ENCODE peak calls at places on chromosomes 11 and 22, in four cellular contexts. C is A549, T is IMR-90, W is HCT116. H is an unnamed sample.
A peak's percentile ranks its signal among the peaks of the same experiment; 100 is the strongest.

GRCh38 chr22:37842015-37842793 is 1.9 kb downstream of the ANKRD54 start:
- DNase-seq in W (no peak), T (no peak), C (no peak), H (no peak)

GRCh38 chr22:42918500-42918899 is 61.4 kb upstream of the ARFGAP3 start:
- DNase-seq in T (no peak), C (no peak), W (no peak), H (no peak)

GRCh38 chr11:34052036-34052607 is 591 bp downstream of the CAPRIN1 start:
- DNase-seq in C (peak; percentile 86), T (peak; percentile 84), W (peak; percentile 64), H (no peak)

GRCh38 chr11:17076517-17077239 is 789 bp downstream of the RPS13 start:
- DNase-seq in C (no peak), W (no peak), T (peak; percentile 2), H (no peak)

GRCh38 chr11:103091441-103091809 is 535 bp downstream of the DCUN1D5 start:
- DNase-seq in T (peak; percentile 41), W (no peak), C (peak; percentile 11), H (no peak)

GRCh38 chr11:33264926-33265325 is 7.7 kb downstream of the HIPK3 start:
- DNase-seq in C (no peak), T (no peak), W (no peak), H (no peak)

GRCh38 chr22:27094633-27095308 is 437.4 kb downstream of the MIAT start:
- DNase-seq in W (no peak), C (no peak), T (peak; percentile 51), H (no peak)

GRCh38 chr11:129813216-129813791 is 2.3 kb upstream of the TMEM45B start:
- DNase-seq in T (no peak), C (no peak), W (no peak), H (no peak)

GRCh38 chr11:102974552-102975280 is 19.2 kb upstream of the MMP13 start:
- DNase-seq in C (no peak), W (no peak), T (peak; percentile 84), H (no peak)

GRCh38 chr22:49660794-49661781 is 166.6 kb downstream of the BRD1 start:
- DNase-seq in W (no peak), T (no peak), C (no peak), H (no peak)

GRCh38 chr11:5618807-5619206 is 6.0 kb upstream of the TRIM34 start:
- DNase-seq in T (peak; percentile 97), C (no peak), W (no peak), H (no peak)

GRCh38 chr11:64826062-64826461 is 15.7 kb upstream of the MEN1 start:
- DNase-seq in T (no peak), W (no peak), C (no peak), H (no peak)

GRCh38 chr11:35162795-35163194 is 23.8 kb downstream of the CD44 start:
- DNase-seq in W (no peak), T (peak; percentile 47), C (no peak), H (no peak)

DNA sequence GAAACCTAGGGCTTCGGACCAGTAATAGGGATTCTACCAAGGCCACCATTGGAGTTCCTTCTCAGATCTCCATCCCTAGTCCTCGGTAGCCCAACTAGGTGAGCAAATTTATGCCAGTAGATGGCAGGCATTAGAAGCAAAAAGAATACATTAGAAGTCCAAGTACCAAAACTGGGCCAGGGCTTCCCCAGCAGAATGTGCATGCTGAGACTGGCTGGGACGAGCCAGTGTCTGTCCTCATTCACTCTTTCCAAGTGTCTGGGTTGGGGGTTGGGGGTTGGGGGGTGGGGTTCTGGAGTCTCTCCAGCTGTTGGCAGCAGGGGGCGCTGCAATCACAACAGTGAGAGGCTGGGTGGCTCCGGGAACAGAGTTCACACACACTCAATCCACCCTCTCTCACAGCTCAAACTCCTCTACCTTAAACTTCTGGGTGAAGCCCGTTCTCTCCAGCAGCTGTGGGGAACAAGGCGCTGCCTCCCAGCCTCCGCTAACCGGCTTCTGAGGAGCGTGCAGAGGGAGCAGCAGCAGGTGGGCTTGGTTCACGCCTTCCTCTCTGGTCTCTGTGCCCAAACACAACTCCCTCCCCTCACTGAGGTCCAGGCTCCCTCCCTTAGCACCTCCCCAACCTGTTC is 57.5 kb downstream of the BTG4 start:
- DNase-seq in T (peak; percentile 73), C (peak; percentile 59), W (no peak), H (no peak)
- TF ChIP-seq CEBPB in T (no peak), C (no peak), W (no peak), H (no peak)

DNA sequence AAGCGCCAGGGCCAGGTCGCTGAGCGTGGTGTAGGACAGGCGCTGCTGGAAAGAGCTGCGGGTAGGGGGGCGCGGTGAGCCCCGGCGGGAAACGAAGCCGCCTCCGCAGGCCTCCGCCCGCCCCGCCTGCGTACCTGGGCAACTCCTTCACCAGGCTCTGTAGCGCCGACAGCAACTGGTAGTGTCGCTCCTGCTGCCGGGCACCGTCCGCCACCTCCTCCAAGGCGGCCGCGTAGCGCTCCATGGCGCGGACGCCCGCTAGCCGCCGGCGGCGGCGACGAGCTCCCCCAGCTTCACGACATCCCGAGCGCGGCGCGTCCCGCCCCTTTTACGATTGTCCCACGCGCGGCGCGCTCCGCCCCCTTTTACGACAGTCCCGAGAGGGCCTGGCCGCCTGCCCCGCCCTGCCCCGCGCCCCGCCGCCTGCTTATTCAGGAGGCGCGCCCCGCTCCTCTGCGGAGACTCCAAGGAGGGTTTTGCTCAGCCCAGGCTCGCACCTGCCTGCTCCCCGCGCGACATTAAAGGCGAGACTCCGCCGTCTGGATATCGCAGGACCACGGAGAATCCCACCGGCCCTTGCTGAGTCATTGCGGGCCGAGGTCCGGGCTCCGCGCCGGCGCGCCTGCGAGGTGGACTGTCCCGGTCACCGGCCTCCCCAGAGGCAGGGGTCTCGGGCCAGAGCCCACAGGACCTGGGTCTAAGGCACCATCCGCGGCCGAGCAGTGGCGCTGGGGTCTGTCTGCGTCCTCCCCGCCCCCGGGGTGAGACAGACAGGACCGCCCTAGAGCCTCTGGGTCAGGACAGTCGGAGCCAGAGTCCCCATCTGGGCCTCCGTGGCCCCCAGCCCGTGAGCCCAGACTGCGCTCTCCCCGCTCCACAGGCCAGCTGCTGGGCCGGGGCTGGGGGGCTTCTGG is at the start of gene DGCR6L:
- DNase-seq in W (peak; percentile 90), C (peak; percentile 78), T (peak; percentile 93), H (peak; percentile 62)
- TF ChIP-seq CEBPB in W (no peak), C (no peak), T (no peak), H (no peak)

GRCh38 chr11:30435488-30435887 is 112.6 kb downstream of the ARL14EP start:
- DNase-seq in C (no peak), T (no peak), W (no peak), H (no peak)
- TF ChIP-seq CEBPB in C (no peak), T (no peak), W (no peak), H (no peak)

GRCh38 chr11:11034476-11034875 is 176.6 kb upstream of the ZBED5 start:
- DNase-seq in W (no peak), C (no peak), T (no peak), H (no peak)

GRCh38 chr11:11037162-11037732 is 179.4 kb upstream of the ZBED5 start:
- DNase-seq in W (no peak), C (no peak), T (no peak), H (no peak)

GRCh38 chr11:11038339-11039248 is 180.7 kb upstream of the ZBED5 start:
- DNase-seq in C (no peak), W (no peak), T (no peak), H (no peak)

GRCh38 chr11:11035331-11035730 is 177.5 kb upstream of the ZBED5 start:
- DNase-seq in W (no peak), T (no peak), C (no peak), H (no peak)

GRCh38 chr11:11036185-11037161 is 178.6 kb upstream of the ZBED5 start:
- DNase-seq in W (peak; percentile 64), T (peak; percentile 66), C (peak; percentile 31), H (no peak)
- TF ChIP-seq CEBPB in W (no peak), T (no peak), C (no peak), H (no peak)

GRCh38 chr11:69645801-69646492 is 5.0 kb downstream of the CCND1 start:
- DNase-seq in C (no peak), T (no peak), W (no peak), H (no peak)
- TF ChIP-seq CEBPB in C (no peak), T (no peak), W (no peak), H (no peak)

GRCh38 chr11:90770007-90770406 is 547.2 kb upstream of the CHORDC1 start:
- DNase-seq in C (no peak), T (no peak), W (no peak), H (no peak)

GRCh38 chr11:90779098-90779497 is 556.2 kb upstream of the CHORDC1 start:
- DNase-seq in W (no peak), C (no peak), T (no peak), H (no peak)

GRCh38 chr11:90775573-90776165 is 552.8 kb upstream of the CHORDC1 start:
- DNase-seq in W (no peak), C (no peak), T (no peak), H (peak; percentile 1)

GRCh38 chr11:90774727-90775572 is 552.1 kb upstream of the CHORDC1 start:
- DNase-seq in C (no peak), T (no peak), W (no peak), H (no peak)
- TF ChIP-seq CEBPB in C (no peak), T (no peak), W (no peak), H (no peak)

DNA sequence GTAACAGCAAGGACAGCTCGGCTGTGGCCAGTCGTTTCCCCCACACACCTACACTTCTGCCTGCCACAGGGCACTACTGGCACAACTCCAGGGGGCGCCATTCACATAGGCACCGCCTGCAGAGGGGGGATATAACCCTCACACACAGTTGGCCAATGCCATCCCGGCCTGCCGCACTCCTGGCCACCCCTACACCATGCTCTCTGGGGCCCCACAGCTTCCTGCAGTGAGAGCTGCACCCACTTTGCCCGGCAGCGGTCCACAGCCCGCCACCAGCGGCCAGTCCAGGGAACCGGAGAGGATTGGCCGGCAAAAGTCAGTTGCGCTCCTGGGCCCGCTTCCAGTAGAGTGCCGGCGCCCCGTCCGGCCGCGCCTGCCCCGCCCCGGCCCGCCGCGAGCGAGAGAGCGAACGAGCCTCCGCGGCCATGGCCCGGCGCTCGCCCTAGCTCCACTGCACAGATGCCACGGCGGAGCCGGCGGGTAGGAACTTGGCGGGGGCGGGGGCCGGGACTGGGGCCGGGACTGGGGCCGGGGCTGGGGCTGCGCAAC is 25.6 kb upstream of the SUSD2 start:
- DNase-seq in W (no peak), T (peak; percentile 65), C (peak; percentile 47), H (no peak)
- TF ChIP-seq CEBPB in W (no peak), T (no peak), C (no peak), H (no peak)

GRCh38 chr22:38950527-38951111 is 6.8 kb upstream of the APOBEC3A start:
- DNase-seq in W (no peak), C (no peak), T (no peak), H (no peak)
- TF ChIP-seq CEBPB in W (no peak), C (no peak), T (no peak), H (no peak)

H was measured in GM12878.